ENCODE peak calls at places on chromosome 16, in nine cellular contexts. Q, L, J, E, X, S, G, A and W are unnamed samples.

GRCh38 chr16:87363771-87364476 is 19.7 kb downstream of the FBXO31 start:
- DNase-seq in X (no peak), J (no peak), S (no peak), G (no peak), A (peak), L (peak), E (no peak), Q (peak), W (no peak)

GRCh38 chr16:9297437-9298113 is 206.1 kb downstream of the HAPSTR1 start:
- DNase-seq in E (no peak), J (no peak), Q (no peak), A (no peak), X (no peak), L (peak), G (no peak), S (no peak), W (no peak)

GRCh38 chr16:67148656-67149275 is 2.0 kb downstream of the B3GNT9 start:
- DNase-seq in L (no peak), J (no peak), X (no peak), Q (no peak), S (no peak), A (no peak), G (no peak), E (no peak), W (no peak)

GRCh38 chr16:22638393-22639206 is 127.9 kb downstream of the NPIPB5 start:
- DNase-seq in Q (no peak), S (no peak), E (no peak), X (no peak), L (no peak), J (no peak), A (no peak), G (no peak), W (no peak)

GRCh38 chr16:12896562-12896961 is 4.8 kb upstream of the SHISA9 start:
- DNase-seq in G (no peak), L (no peak), J (no peak), A (no peak), X (no peak), Q (peak), E (no peak), S (no peak), W (no peak)

GRCh38 chr16:66093217-66093616 is 273.3 kb upstream of the CDH5 start:
- DNase-seq in J (no peak), A (no peak), E (no peak), L (no peak), X (no peak), G (no peak), S (no peak), Q (no peak), W (no peak)

GRCh38 chr16:2963611-2964415 is at the start of gene KREMEN2:
- DNase-seq in A (no peak), E (no peak), X (no peak), L (no peak), G (peak), S (peak), Q (peak), J (no peak), W (no peak)

GRCh38 chr16:89422527-89422904 is 67.8 kb downstream of the ANKRD11 start:
- DNase-seq in J (no peak), Q (no peak), A (no peak), S (no peak), X (no peak), E (no peak), L (no peak), G (no peak), W (no peak)

GRCh38 chr16:68255712-68256111 is 8.6 kb upstream of the SLC7A6 start:
- DNase-seq in Q (no peak), J (no peak), L (no peak), E (no peak), G (no peak), A (no peak), S (no peak), X (no peak), W (no peak)

GRCh38 chr16:56226187-56226586 is 34.9 kb downstream of the GNAO1 start:
- DNase-seq in X (no peak), Q (peak), E (no peak), L (no peak), S (no peak), G (no peak), J (no peak), A (no peak), W (no peak)

GRCh38 chr16:23071202-23072083 is 77.8 kb downstream of the USP31 start:
- DNase-seq in L (no peak), J (no peak), E (no peak), S (no peak), A (peak), G (no peak), X (no peak), Q (no peak), W (no peak)

GRCh38 chr16:9159839-9160550 is 68.6 kb downstream of the HAPSTR1 start:
- DNase-seq in J (no peak), Q (peak), G (peak), X (no peak), E (no peak), A (peak), L (no peak), S (no peak), W (no peak)

GRCh38 chr16:14405611-14406537 is 224.2 kb downstream of the PARN start:
- DNase-seq in G (no peak), S (no peak), A (no peak), Q (no peak), E (no peak), X (peak), L (peak), J (no peak), W (no peak)

GRCh38 chr16:67847064-67847861 is at the start of gene CENPT:
- DNase-seq in S (no peak), E (no peak), G (peak), J (no peak), L (no peak), Q (no peak), X (no peak), A (peak), W (no peak)

GRCh38 chr16:85902366-85903155 is 3.6 kb downstream of the IRF8 start:
- DNase-seq in J (peak), X (peak), Q (peak), E (no peak), S (no peak), A (peak), G (no peak), L (no peak), W (no peak)